ENCODE peak calls at places on chromosomes 1 and 21, in ten cellular contexts. A, G, K, H, C, N, B, F, U and R are unnamed samples.
A peak's percentile ranks its signal among the peaks of the same experiment; 100 is the strongest.

GRCh38 chr1:110152133-110152785 is 2.0 kb downstream of the SLC6A17 start:
- DNase-seq in A (no peak), G (no peak), K (peak; percentile 46), H (peak; percentile 30), C (no peak), N (no peak), B (peak; percentile 31), F (no peak), U (no peak), R (no peak)

GRCh38 chr1:162271972-162272371 is 104.7 kb downstream of the SPATA46 start:
- DNase-seq in A (no peak), G (no peak), K (no peak), H (no peak), C (no peak), N (no peak), B (no peak), F (no peak), U (no peak), R (no peak)

GRCh38 chr1:238340989-238341388 is 450.3 kb upstream of the ZP4 start:
- DNase-seq in A (no peak), G (no peak), K (no peak), H (no peak), C (no peak), N (no peak), B (peak; percentile 69), F (no peak), U (no peak), R (no peak)

GRCh38 chr1:232149302-232150201 is 480.4 kb downstream of the SIPA1L2 start:
- DNase-seq in A (peak; percentile 55), G (no peak), K (peak; percentile 25), H (peak; percentile 75), C (peak; percentile 71), N (no peak), B (peak; percentile 60), F (no peak), U (no peak), R (no peak)

GRCh38 chr21:45573452-45574035 is 31.3 kb upstream of the SLC19A1 start:
- DNase-seq in A (no peak), G (no peak), K (peak; percentile 54), H (no peak), C (peak; percentile 56), N (no peak), B (no peak), F (peak; percentile 47), U (no peak), R (no peak)

GRCh38 chr1:174953657-174954435 is 45.9 kb upstream of the CACYBP start:
- DNase-seq in A (no peak), G (no peak), K (no peak), H (no peak), C (no peak), N (no peak), B (no peak), F (no peak), U (no peak), R (no peak)

GRCh38 chr21:26753822-26754221 is 91.4 kb downstream of the ADAMTS1 start:
- DNase-seq in A (no peak), G (no peak), K (no peak), H (no peak), C (no peak), N (no peak), B (no peak), F (no peak), U (no peak), R (peak; percentile 4)

GRCh38 chr1:147078606-147079399 is 93.5 kb downstream of the PRKAB2 start:
- DNase-seq in A (no peak), G (no peak), K (no peak), H (peak; percentile 29), C (no peak), N (no peak), B (no peak), F (no peak), U (no peak), R (no peak)

GRCh38 chr1:40760984-40761383 is 22.6 kb upstream of the KCNQ4 start:
- DNase-seq in A (peak; percentile 54), G (no peak), K (peak; percentile 31), H (no peak), C (no peak), N (no peak), B (peak; percentile 16), F (no peak), U (no peak), R (no peak)

GRCh38 chr1:170218261-170218660 is 72.5 kb downstream of the NTMT2 start:
- DNase-seq in A (no peak), G (no peak), K (peak; percentile 48), H (no peak), C (no peak), N (no peak), B (no peak), F (no peak), U (no peak), R (no peak)

GRCh38 chr21:28927122-28927521 is 65.6 kb downstream of the LTN1 start:
- DNase-seq in A (no peak), G (no peak), K (no peak), H (no peak), C (no peak), N (no peak), B (no peak), F (no peak), U (no peak), R (no peak)

GRCh38 chr1:182159443-182159842 is 97.9 kb upstream of the ZNF648 start:
- DNase-seq in A (no peak), G (no peak), K (no peak), H (no peak), C (no peak), N (no peak), B (no peak), F (no peak), U (no peak), R (no peak)

GRCh38 chr1:39485046-39485803 is 6.2 kb upstream of the BMP8A start:
- DNase-seq in A (peak; percentile 19), G (no peak), K (no peak), H (no peak), C (no peak), N (no peak), B (no peak), F (no peak), U (no peak), R (no peak)

GRCh38 chr1:162823231-162823630 is 32.7 kb downstream of the HSD17B7 start:
- DNase-seq in A (no peak), G (no peak), K (no peak), H (no peak), C (no peak), N (no peak), B (no peak), F (no peak), U (no peak), R (no peak)

GRCh38 chr21:42381347-42381984 is 14.4 kb downstream of the TMPRSS3 start:
- DNase-seq in A (peak; percentile 50), G (peak; percentile 59), K (peak; percentile 31), H (no peak), C (peak; percentile 22), N (no peak), B (peak; percentile 6), F (no peak), U (no peak), R (peak; percentile 70)
- TF ChIP-seq CTCF in A (peak; percentile 77), G (peak; percentile 76), K (peak; percentile 65), H (peak; percentile 69), C (peak; percentile 80), N (peak; percentile 54), B (peak; percentile 37), F (no peak), U (no peak), R (peak; percentile 98)

GRCh38 chr1:221741364-221741970 is 422 bp downstream of the DUSP10 start:
- DNase-seq in A (peak; percentile 40), G (peak; percentile 62), K (peak; percentile 60), H (no peak), C (no peak), N (peak; percentile 5), B (no peak), F (peak; percentile 76), U (peak; percentile 36), R (peak; percentile 73)

GRCh38 chr1:221742555-221743415 is 896 bp upstream of the DUSP10 start:
- DNase-seq in A (peak; percentile 73), G (peak; percentile 94), K (peak; percentile 84), H (peak; percentile 71), C (no peak), N (peak; percentile 47), B (no peak), F (peak; percentile 91), U (peak; percentile 89), R (peak; percentile 88)

GRCh38 chr1:221743416-221744208 is 1.7 kb upstream of the DUSP10 start:
- DNase-seq in A (no peak), G (no peak), K (no peak), H (no peak), C (peak; percentile 51), N (no peak), B (no peak), F (no peak), U (no peak), R (no peak)

GRCh38 chr1:221740941-221741363 is 937 bp downstream of the DUSP10 start:
- DNase-seq in A (no peak), G (no peak), K (no peak), H (no peak), C (peak; percentile 39), N (no peak), B (no peak), F (peak; percentile 68), U (no peak), R (no peak)

GRCh38 chr1:221741971-221742554 is at the start of gene DUSP10:
- DNase-seq in A (peak; percentile 100), G (peak; percentile 99), K (peak; percentile 100), H (peak; percentile 99), C (peak; percentile 100), N (peak; percentile 88), B (peak; percentile 99), F (peak; percentile 100), U (peak; percentile 100), R (peak; percentile 99)
- TF ChIP-seq CTCF in A (peak; percentile 3), G (peak; percentile 6), K (no peak), H (no peak), C (peak; percentile 10), N (no peak), B (no peak), F (no peak), U (no peak), R (no peak)

GRCh38 chr1:200307755-200308066 is 102.1 kb downstream of the ZNF281 start:
- DNase-seq in A (no peak), G (no peak), K (no peak), H (no peak), C (no peak), N (no peak), B (no peak), F (no peak), U (no peak), R (no peak)
- TF ChIP-seq CTCF in A (no peak), G (no peak), K (no peak), H (no peak), C (no peak), N (peak; percentile 6), B (no peak), F (peak; percentile 21), U (no peak), R (no peak)

DNA sequence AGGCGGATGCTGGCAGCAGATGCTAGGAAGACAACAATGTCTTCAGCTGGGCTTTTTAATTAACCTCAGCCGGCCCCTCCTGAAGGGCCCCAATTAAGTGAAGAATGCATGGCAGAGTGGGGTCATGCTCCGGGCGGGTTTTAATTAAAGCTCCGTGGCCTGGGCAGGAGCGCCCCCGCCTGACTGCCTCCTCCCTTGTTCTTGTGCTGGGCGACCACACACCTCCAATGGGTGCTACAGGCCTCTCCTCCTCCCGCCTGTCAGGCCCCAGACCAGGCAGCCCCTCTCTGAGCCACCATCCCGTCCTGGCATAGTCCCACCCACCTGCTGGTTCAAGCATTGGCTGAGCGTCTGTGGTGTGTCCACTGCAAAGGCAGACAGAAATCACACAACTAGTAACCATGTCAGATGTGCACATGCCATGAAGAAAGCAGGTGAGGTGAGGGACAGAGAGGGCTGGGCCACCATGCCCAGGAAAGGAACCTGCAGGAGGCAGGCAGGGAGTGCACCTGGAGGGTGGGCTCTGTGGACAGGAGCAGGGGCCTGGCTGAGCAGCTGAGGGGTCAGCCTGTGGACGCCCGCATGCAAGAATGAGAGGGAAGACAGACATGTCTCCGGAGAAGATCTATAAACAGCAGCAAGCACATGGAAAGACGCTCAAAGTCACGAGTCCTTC is 8.5 kb upstream of the ARF1 start:
- DNase-seq in A (peak; percentile 21), G (no peak), K (no peak), H (no peak), C (no peak), N (no peak), B (no peak), F (peak; percentile 53), U (no peak), R (peak; percentile 60)
- TF ChIP-seq CTCF in A (peak; percentile 18), G (no peak), K (peak; percentile 15), H (peak; percentile 72), C (peak; percentile 17), N (no peak), B (no peak), F (no peak), U (no peak), R (no peak)